ENCODE peak calls at places on chromosomes 6 and 20, in five cellular contexts. U, D, Q, G and X are unnamed samples.
A peak's percentile ranks its signal among the peaks of the same experiment; 100 is the strongest.

GRCh38 chr6:73129653-73130443 is 95.4 kb downstream of the KHDC1L start:
- DNase-seq in U (peak; percentile 39), D (peak; percentile 94), Q (peak; percentile 35), G (peak; percentile 53), X (peak; percentile 10)

GRCh38 chr6:143772110-143772509 is 71.0 kb upstream of the LTV1 start:
- DNase-seq in U (no peak), D (no peak), Q (no peak), G (no peak), X (no peak)

GRCh38 chr6:151036869-151037680 is 171.6 kb downstream of the MTHFD1L start:
- DNase-seq in U (no peak), D (no peak), Q (no peak), G (no peak), X (no peak)

GRCh38 chr6:88775866-88776571 is 187.4 kb downstream of the RNGTT start:
- DNase-seq in U (no peak), D (no peak), Q (no peak), G (no peak), X (no peak)

GRCh38 chr20:32524871-32525501 is 60.1 kb downstream of the NOL4L start:
- DNase-seq in U (no peak), D (no peak), Q (no peak), G (no peak), X (no peak)

GRCh38 chr20:61749406-61750075 is 316.1 kb downstream of the TAF4 start:
- DNase-seq in U (no peak), D (no peak), Q (no peak), G (no peak), X (no peak)

GRCh38 chr6:70669133-70669532 is 1.4 kb downstream of the SMAP1 start:
- DNase-seq in U (no peak), D (no peak), Q (no peak), G (peak; percentile 13), X (no peak)

GRCh38 chr6:111972714-111973678 is 80.9 kb upstream of the CCN6 start:
- DNase-seq in U (no peak), D (no peak), Q (no peak), G (no peak), X (no peak)

GRCh38 chr20:62740286-62741141 is 31.9 kb downstream of the NTSR1 start:
- DNase-seq in U (peak; percentile 78), D (no peak), Q (peak; percentile 89), G (peak; percentile 54), X (peak; percentile 95)

GRCh38 chr6:31345026-31345730 is 11.8 kb downstream of the HLA-B start:
- DNase-seq in U (no peak), D (no peak), Q (no peak), G (no peak), X (no peak)

GRCh38 chr20:38447931-38448675 is 13.0 kb upstream of the SNHG17 start:
- DNase-seq in U (no peak), D (no peak), Q (no peak), G (peak; percentile 79), X (no peak)

GRCh38 chr6:103729658-103730057 is 1130.1 kb downstream of the HACE1 start:
- DNase-seq in U (no peak), D (no peak), Q (no peak), G (no peak), X (no peak)

GRCh38 chr20:16028923-16029322 is 544.3 kb downstream of the KIF16B start:
- DNase-seq in U (peak; percentile 11), D (no peak), Q (no peak), G (no peak), X (no peak)

GRCh38 chr6:34374112-34374907 is 18.2 kb downstream of the NUDT3 start:
- DNase-seq in U (no peak), D (no peak), Q (no peak), G (no peak), X (no peak)

GRCh38 chr20:47774081-47774777 is 11.1 kb downstream of the SULF2 start:
- DNase-seq in U (no peak), D (no peak), Q (no peak), G (no peak), X (no peak)

GRCh38 chr6:13383280-13384163 is 55.2 kb upstream of the TBC1D7 start:
- DNase-seq in U (peak; percentile 91), D (no peak), Q (no peak), G (peak; percentile 21), X (peak; percentile 29)

GRCh38 chr20:59438201-59438600 is 137.8 kb downstream of the EDN3 start:
- DNase-seq in U (no peak), D (no peak), Q (no peak), G (no peak), X (no peak)

GRCh38 chr6:12113190-12113578 is 101.1 kb downstream of the HIVEP1 start:
- DNase-seq in U (no peak), D (no peak), Q (no peak), G (no peak), X (peak; percentile 19)

GRCh38 chr6:78832091-78832808 is 35.1 kb upstream of the IRAK1BP1 start:
- DNase-seq in U (no peak), D (no peak), Q (no peak), G (no peak), X (no peak)

GRCh38 chr6:13924949-13925881 is at the start of gene RNF182:
- DNase-seq in U (no peak), D (no peak), Q (peak; percentile 70), G (no peak), X (peak; percentile 65)

GRCh38 chr6:137641474-137642077 is 147.4 kb upstream of the OLIG3 start:
- DNase-seq in U (no peak), D (peak; percentile 57), Q (no peak), G (peak; percentile 79), X (no peak)

GRCh38 chr20:5195655-5196054 is 68.8 kb downstream of the CDS2 start:
- DNase-seq in U (no peak), D (no peak), Q (no peak), G (no peak), X (no peak)

GRCh38 chr20:39164642-39165041 is 202.5 kb downstream of the DHX35 start:
- DNase-seq in U (no peak), D (peak; percentile 1), Q (no peak), G (no peak), X (no peak)

GRCh38 chr6:108653864-108654402 is 93.2 kb downstream of the FOXO3 start:
- DNase-seq in U (no peak), D (no peak), Q (no peak), G (no peak), X (no peak)
- TF ChIP-seq TAF1 in U (no peak), D (no peak), Q (no peak), G (no peak), X (no peak)

DNA sequence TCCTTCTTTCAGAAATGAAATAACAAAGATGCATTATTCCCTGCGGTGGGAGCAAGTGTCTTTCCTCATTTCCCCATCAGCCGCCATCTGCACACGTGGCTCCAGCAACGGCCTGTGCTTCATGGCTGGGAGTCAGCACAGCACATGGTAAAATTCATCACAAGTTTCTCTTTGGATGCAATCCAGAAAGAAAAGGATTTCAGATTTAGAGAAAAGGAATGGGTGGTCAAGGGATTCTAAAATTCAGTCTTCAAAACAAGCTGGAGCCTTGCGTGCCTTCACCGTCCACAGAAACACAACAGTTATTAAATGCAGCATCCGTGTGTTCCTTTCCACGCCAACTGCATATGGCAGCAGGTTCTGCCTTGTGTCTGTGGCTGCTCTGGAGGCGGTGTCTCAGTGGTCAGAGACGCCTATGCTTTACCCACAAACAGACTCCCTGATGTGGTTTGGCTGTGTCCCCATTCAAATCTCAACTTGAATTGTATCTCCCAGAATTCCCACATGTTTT is 107.6 kb downstream of the THBS2 start:
- DNase-seq in U (no peak), D (no peak), Q (no peak), G (no peak), X (no peak)
- TF ChIP-seq POLR2AphosphoS5 in U (no peak), D (no peak), Q (no peak), G (no peak), X (no peak)

GRCh38 chr6:7108964-7109836 is 1.4 kb downstream of the RREB1 start:
- DNase-seq in U (no peak), D (no peak), Q (no peak), G (peak; percentile 81), X (peak; percentile 34)

GRCh38 chr6:7108196-7108963 is 619 bp downstream of the RREB1 start:
- DNase-seq in U (no peak), D (peak; percentile 68), Q (no peak), G (peak; percentile 35), X (peak; percentile 41)

GRCh38 chr6:7106215-7106751 is 1.5 kb upstream of the RREB1 start:
- DNase-seq in U (no peak), D (no peak), Q (no peak), G (peak; percentile 49), X (no peak)

GRCh38 chr6:7106752-7107577 is 796 bp upstream of the RREB1 start:
- DNase-seq in U (no peak), D (peak; percentile 70), Q (peak; percentile 53), G (no peak), X (peak; percentile 57)

GRCh38 chr6:7107578-7108195 is at the start of gene RREB1:
- DNase-seq in U (no peak), D (peak; percentile 74), Q (peak; percentile 81), G (peak; percentile 67), X (peak; percentile 71)
- TF ChIP-seq TAF1 in U (peak; percentile 73), D (peak; percentile 10), Q (no peak), G (peak; percentile 68), X (peak; percentile 24)

DNA sequence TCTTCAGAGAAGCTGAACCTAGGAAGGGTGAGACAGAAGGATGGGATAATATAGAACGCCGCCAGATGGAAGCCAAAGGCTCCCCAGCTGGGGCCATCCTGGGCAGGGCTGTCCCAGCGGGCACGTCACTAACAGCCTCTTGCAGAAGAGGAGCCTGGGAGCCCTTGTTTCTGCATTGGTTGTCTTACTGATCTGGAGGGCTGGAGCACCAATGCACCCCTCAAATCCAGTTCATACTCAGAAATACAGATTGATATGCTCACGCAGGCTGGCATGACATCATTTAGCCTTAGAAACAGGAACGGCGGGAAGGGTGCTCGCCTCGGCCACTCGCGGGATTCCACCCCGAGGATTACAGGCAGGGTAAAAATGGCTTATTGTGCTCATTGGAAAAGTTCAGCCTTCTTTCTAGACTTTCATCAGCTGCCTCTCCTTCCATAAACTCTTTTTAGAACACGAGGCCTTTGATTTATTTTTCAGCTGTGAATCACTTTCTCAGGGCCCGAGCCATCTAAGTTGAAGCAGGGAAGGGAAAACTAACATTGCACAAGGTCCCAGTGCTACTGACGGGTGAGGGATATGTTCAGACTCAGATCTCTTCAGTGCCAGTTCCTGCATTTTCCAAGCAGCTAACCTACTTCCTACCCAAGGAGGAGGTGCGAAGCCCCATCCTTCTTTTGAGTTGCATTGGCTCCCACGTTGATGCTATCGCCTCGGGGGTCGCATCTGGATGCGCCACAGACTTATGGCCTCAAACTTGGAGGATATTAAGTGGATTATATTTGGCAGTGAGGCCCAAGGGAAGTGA is 82.3 kb downstream of the GMPR start:
- DNase-seq in U (no peak), D (no peak), Q (no peak), G (no peak), X (no peak)
- TF ChIP-seq POLR2AphosphoS5 in U (no peak), D (no peak), Q (no peak), G (no peak), X (no peak)

GRCh38 chr6:22682979-22683378 is 113.6 kb downstream of the HDGFL1 start:
- DNase-seq in U (no peak), D (no peak), Q (no peak), G (no peak), X (no peak)
- TF ChIP-seq TAF1 in U (no peak), D (no peak), Q (no peak), G (no peak), X (no peak)